ENCODE peak calls at places on chromosomes 12 and 14, in seven cellular contexts. E is activated T-helper 1 cell treated with anti-CD3 and anti-CD28 coated beads, Interleukin-2, amount 50 U/mL, for 16 hours; B is AG20443; A is pons; I is NCI-H460; Y is NCI-H446 treated with DMSO at 0.1 percent for 48 hours; O is stromal cell of bone marrow. V is an unnamed sample.

GRCh38 chr12:78442454-78442801 is 422.1 kb upstream of the SYT1 start:
- DNase-seq in E (no peak), B (peak; percentile 21), A (no peak), I (no peak), Y (no peak), O (peak; percentile 23), V (peak; percentile 8)

GRCh38 chr12:120761581-120761980 is 36.0 kb downstream of the ACADS start:
- DNase-seq in E (no peak), B (peak; percentile 5), A (no peak), I (no peak), Y (no peak), O (peak; percentile 3), V (peak; percentile 70)

GRCh38 chr14:67137744-67138371 is 51.4 kb upstream of the GARIN2 start:
- DNase-seq in E (no peak), B (peak; percentile 19), A (no peak), I (peak; percentile 5), Y (no peak), O (peak; percentile 1), V (peak; percentile 2)

GRCh38 chr14:36556811-36557433 is 25.5 kb downstream of the NKX2-8 start:
- DNase-seq in E (no peak), B (peak; percentile 75), A (peak; percentile 59), I (peak; percentile 24), Y (peak; percentile 40), O (no peak), V (no peak)

GRCh38 chr14:94079891-94080605 is 954 bp downstream of the DDX24 start:
- DNase-seq in E (no peak), B (no peak), A (peak; percentile 37), I (no peak), Y (no peak), O (no peak), V (no peak)

GRCh38 chr14:64800000-64800399 is 79.7 kb downstream of the SPTB start:
- DNase-seq in E (no peak), B (peak; percentile 61), A (no peak), I (peak; percentile 33), Y (no peak), O (no peak), V (peak; percentile 10)

GRCh38 chr12:95648990-95649791 is 97.9 kb upstream of the USP44 start:
- DNase-seq in E (no peak), B (peak; percentile 58), A (no peak), I (peak; percentile 52), Y (no peak), O (no peak), V (no peak)

GRCh38 chr12:118714051-118714460 is 267.3 kb upstream of the SRRM4 start:
- DNase-seq in E (no peak), B (no peak), A (peak; percentile 69), I (peak; percentile 2), Y (peak; percentile 9), O (no peak), V (no peak)

GRCh38 chr14:51871846-51872245 is 11.4 kb downstream of the GNG2 start:
- DNase-seq in E (no peak), B (no peak), A (no peak), I (no peak), Y (no peak), O (no peak), V (no peak)

V was measured in fibroblast of the conjunctiva.